ENCODE peak calls at places on chromosomes 6 and 20, in four cellular contexts. One of them, this sample, is unnamed.

GRCh38 chr6:94130458-94130857 is 711.1 kb upstream of the EPHA7 start:
- DNase-seq in heart left ventricle: no peak
- DNase-seq in H9: no peak
- DNase-seq in neural crest cell: no peak
- DNase-seq in this sample: no peak

GRCh38 chr6:40075051-40075445 is 140.8 kb upstream of the MOCS1 start:
- DNase-seq in neural crest cell: no peak
- DNase-seq in heart left ventricle: no peak
- DNase-seq in H9: no peak
- DNase-seq in this sample: no peak

GRCh38 chr6:8029243-8029870 is 34.8 kb downstream of the BLOC1S5 start:
- DNase-seq in H9: no peak
- DNase-seq in neural crest cell: no peak
- DNase-seq in heart left ventricle: no peak
- DNase-seq in this sample: no peak

GRCh38 chr6:1045239-1045638 is 266.7 kb upstream of the FOXQ1 start:
- DNase-seq in heart left ventricle: no peak
- DNase-seq in neural crest cell: no peak
- DNase-seq in H9: no peak
- DNase-seq in this sample: no peak

GRCh38 chr20:49759266-49759950 is 45.7 kb upstream of the B4GALT5 start:
- DNase-seq in H9: no peak
- DNase-seq in heart left ventricle: no peak
- DNase-seq in neural crest cell: no peak
- DNase-seq in this sample: no peak

GRCh38 chr6:15038013-15038791 is 207.7 kb upstream of the JARID2 start:
- DNase-seq in H9: peak; percentile 63
- DNase-seq in neural crest cell: no peak
- DNase-seq in heart left ventricle: no peak
- DNase-seq in this sample: no peak

GRCh38 chr6:159953091-159953581 is 15.7 kb upstream of the IGF2R start:
- DNase-seq in heart left ventricle: peak; percentile 57
- DNase-seq in neural crest cell: no peak
- DNase-seq in H9: no peak
- DNase-seq in this sample: no peak

GRCh38 chr20:37411408-37412306 is 65.7 kb downstream of the SRC start:
- DNase-seq in heart left ventricle: no peak
- DNase-seq in H9: no peak
- DNase-seq in neural crest cell: no peak
- DNase-seq in this sample: peak; percentile 30

GRCh38 chr6:125950293-125950692 is 6.3 kb upstream of the HINT3 start:
- DNase-seq in H9: peak; percentile 68
- DNase-seq in neural crest cell: no peak
- DNase-seq in heart left ventricle: no peak
- DNase-seq in this sample: peak; percentile 21

GRCh38 chr6:125951323-125951722 is 5.2 kb upstream of the HINT3 start:
- DNase-seq in H9: no peak
- DNase-seq in heart left ventricle: no peak
- DNase-seq in neural crest cell: no peak
- DNase-seq in this sample: no peak

GRCh38 chr6:125954735-125955410 is 1.7 kb upstream of the HINT3 start:
- DNase-seq in heart left ventricle: no peak
- DNase-seq in H9: no peak
- DNase-seq in neural crest cell: no peak
- DNase-seq in this sample: no peak

GRCh38 chr6:125952764-125953501 is 3.6 kb upstream of the HINT3 start:
- DNase-seq in neural crest cell: no peak
- DNase-seq in H9: peak; percentile 90
- DNase-seq in heart left ventricle: no peak
- DNase-seq in this sample: peak; percentile 63

DNA sequence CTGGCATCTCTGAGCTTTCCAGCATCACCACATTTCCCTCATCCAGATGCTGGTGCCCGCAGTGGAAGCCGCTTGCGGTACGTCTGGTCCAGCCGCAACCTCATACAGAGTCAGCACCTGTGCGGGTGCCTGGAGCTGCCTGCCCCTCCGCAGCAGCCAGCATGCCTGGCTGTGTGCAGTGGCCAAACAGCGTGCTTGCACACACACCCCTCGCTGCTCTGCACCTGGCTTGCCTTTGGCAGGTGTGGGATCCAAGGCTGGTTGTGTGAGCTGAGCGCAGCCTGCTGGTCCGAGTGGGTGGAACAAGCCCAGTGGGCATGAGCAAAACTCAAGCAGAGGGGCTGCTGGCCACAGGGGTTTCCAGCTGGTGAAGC is 3.1 kb upstream of the HINT3 start:
- DNase-seq in H9: peak; percentile 87
- DNase-seq in neural crest cell: no peak
- DNase-seq in heart left ventricle: no peak
- DNase-seq in this sample: peak; percentile 12
- TF ChIP-seq CTCF in H9: peak; percentile 60
- TF ChIP-seq CTCF in neural crest cell: no peak
- TF ChIP-seq CTCF in heart left ventricle: no peak
- TF ChIP-seq CTCF in this sample: no peak

DNA sequence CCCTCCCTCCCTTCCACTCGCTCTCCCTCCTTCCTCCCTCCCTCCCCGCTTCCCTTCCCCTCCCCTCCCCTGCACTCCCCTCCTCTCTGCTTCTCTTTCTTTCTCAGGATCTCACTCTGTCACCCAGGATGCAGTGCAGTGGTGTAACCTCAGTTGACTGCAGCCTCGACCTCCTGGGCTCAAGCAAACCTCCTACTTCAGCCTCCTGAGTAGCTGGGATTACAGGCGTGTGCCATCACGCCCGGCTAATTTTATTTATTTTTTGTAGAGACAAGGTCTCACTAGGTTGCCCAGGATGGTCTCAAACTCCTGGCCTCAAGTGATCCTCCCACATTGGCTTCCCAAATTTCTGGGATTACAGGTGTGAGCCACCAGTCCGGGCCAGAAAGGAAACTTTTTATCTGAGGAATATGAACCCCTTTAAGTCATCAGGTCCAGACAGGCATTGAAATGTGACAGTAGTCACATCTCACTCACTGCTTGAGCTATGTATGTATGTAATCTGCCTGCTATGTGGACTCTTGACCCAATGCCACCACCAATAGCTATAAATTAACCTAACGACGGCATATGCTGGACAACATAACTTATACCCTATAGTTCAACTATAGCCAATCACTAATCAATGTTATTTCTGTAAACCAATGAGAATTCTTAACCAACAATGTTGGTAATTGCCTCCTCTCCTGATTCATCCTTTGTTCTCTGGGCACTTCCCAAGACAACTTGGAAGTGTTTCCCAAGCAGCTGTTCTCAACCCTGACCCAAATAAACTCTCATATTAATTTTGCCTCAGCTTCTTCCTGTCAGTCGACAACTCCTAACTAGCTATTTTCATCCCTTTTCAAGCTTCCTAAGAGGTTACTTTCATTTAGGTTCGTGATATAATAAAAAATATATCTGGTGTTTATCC is 23.9 kb upstream of the SERPINB1 start:
- DNase-seq in heart left ventricle: no peak
- DNase-seq in neural crest cell: no peak
- DNase-seq in H9: no peak
- DNase-seq in this sample: no peak
- TF ChIP-seq CTCF in heart left ventricle: no peak
- TF ChIP-seq CTCF in neural crest cell: no peak
- TF ChIP-seq CTCF in H9: no peak
- TF ChIP-seq CTCF in this sample: no peak

GRCh38 chr20:9503530-9504251 is 10.7 kb upstream of the LAMP5 start:
- DNase-seq in neural crest cell: no peak
- DNase-seq in heart left ventricle: no peak
- DNase-seq in H9: peak; percentile 48
- DNase-seq in this sample: no peak
- TF ChIP-seq CTCF in neural crest cell: no peak
- TF ChIP-seq CTCF in heart left ventricle: no peak
- TF ChIP-seq CTCF in H9: peak; percentile 54
- TF ChIP-seq CTCF in this sample: no peak

GRCh38 chr6:86456786-86457185 is 480.5 kb upstream of the HTR1E start:
- DNase-seq in H9: no peak
- DNase-seq in heart left ventricle: no peak
- DNase-seq in neural crest cell: no peak
- DNase-seq in this sample: no peak
- TF ChIP-seq CTCF in H9: no peak
- TF ChIP-seq CTCF in heart left ventricle: no peak
- TF ChIP-seq CTCF in neural crest cell: no peak
- TF ChIP-seq CTCF in this sample: no peak

GRCh38 chr6:37490466-37491015 is 9.2 kb downstream of the CCDC167 start:
- DNase-seq in neural crest cell: no peak
- DNase-seq in heart left ventricle: no peak
- DNase-seq in H9: peak; percentile 18
- DNase-seq in this sample: no peak

GRCh38 chr6:37487891-37488290 is 11.8 kb downstream of the CCDC167 start:
- DNase-seq in heart left ventricle: no peak
- DNase-seq in H9: no peak
- DNase-seq in neural crest cell: no peak
- DNase-seq in this sample: no peak

GRCh38 chr6:37491161-37491829 is 8.4 kb downstream of the CCDC167 start:
- DNase-seq in neural crest cell: no peak
- DNase-seq in H9: peak; percentile 20
- DNase-seq in heart left ventricle: no peak
- DNase-seq in this sample: no peak

GRCh38 chr6:37488464-37488863 is 11.2 kb downstream of the CCDC167 start:
- DNase-seq in H9: no peak
- DNase-seq in neural crest cell: no peak
- DNase-seq in heart left ventricle: no peak
- DNase-seq in this sample: no peak

GRCh38 chr6:37489697-37490336 is 9.9 kb downstream of the CCDC167 start:
- DNase-seq in H9: peak; percentile 31
- DNase-seq in heart left ventricle: no peak
- DNase-seq in neural crest cell: no peak
- DNase-seq in this sample: peak; percentile 55
- TF ChIP-seq CTCF in H9: peak; percentile 27
- TF ChIP-seq CTCF in heart left ventricle: no peak
- TF ChIP-seq CTCF in neural crest cell: no peak
- TF ChIP-seq CTCF in this sample: peak; percentile 51

GRCh38 chr6:34852406-34853085 is 35.3 kb downstream of the TAF11 start:
- DNase-seq in heart left ventricle: no peak
- DNase-seq in neural crest cell: no peak
- DNase-seq in H9: no peak
- DNase-seq in this sample: no peak

GRCh38 chr6:34859951-34860350 is 27.9 kb downstream of the TAF11 start:
- DNase-seq in heart left ventricle: no peak
- DNase-seq in H9: no peak
- DNase-seq in neural crest cell: no peak
- DNase-seq in this sample: no peak

GRCh38 chr6:34858681-34859080 is 29.2 kb downstream of the TAF11 start:
- DNase-seq in heart left ventricle: no peak
- DNase-seq in H9: no peak
- DNase-seq in neural crest cell: no peak
- DNase-seq in this sample: no peak

GRCh38 chr6:34851361-34851760 is 36.5 kb downstream of the TAF11 start:
- DNase-seq in H9: no peak
- DNase-seq in neural crest cell: no peak
- DNase-seq in heart left ventricle: no peak
- DNase-seq in this sample: no peak

GRCh38 chr6:34855463-34855862 is 32.4 kb downstream of the TAF11 start:
- DNase-seq in H9: no peak
- DNase-seq in neural crest cell: no peak
- DNase-seq in heart left ventricle: no peak
- DNase-seq in this sample: no peak
- TF ChIP-seq CTCF in H9: peak; percentile 63
- TF ChIP-seq CTCF in neural crest cell: no peak
- TF ChIP-seq CTCF in heart left ventricle: no peak
- TF ChIP-seq CTCF in this sample: no peak